ENCODE peak calls at places on chromosomes 16 and 17, in ten cellular contexts. E is left ventricle myocardium inferior, S is cardiac fibroblast, R is GM06990, U is lower leg skin, Z is fibroblast of pulmonary artery, A is spleen, L is H1, N is adrenal gland, B is psoas muscle. C is an unnamed sample.

GRCh38 chr17:77837917-77838316 is 120.6 kb upstream of the TNRC6C start:
- DNase-seq in E (no peak), S (no peak), R (no peak), U (no peak), Z (no peak), A (peak; percentile 65), L (no peak), N (no peak), B (no peak), C (no peak)

GRCh38 chr16:19879241-19879792 is 5.3 kb downstream of the GPRC5B start:
- DNase-seq in E (peak; percentile 29), S (no peak), R (no peak), U (peak; percentile 22), Z (peak; percentile 20), A (no peak), L (peak; percentile 56), N (no peak), B (no peak), C (peak; percentile 23)

GRCh38 chr17:39688475-39688835 is 598 bp upstream of the PGAP3 start:
- DNase-seq in E (no peak), S (peak; percentile 20), R (no peak), U (no peak), Z (no peak), A (no peak), L (peak; percentile 56), N (no peak), B (no peak), C (peak; percentile 13)

GRCh38 chr17:81291662-81292061 is 3.4 kb downstream of the SLC38A10 start:
- DNase-seq in E (peak; percentile 67), S (peak; percentile 69), R (peak; percentile 73), U (peak; percentile 63), Z (peak; percentile 59), A (peak; percentile 91), L (peak; percentile 81), N (peak; percentile 75), B (peak; percentile 74), C (peak; percentile 61)

GRCh38 chr16:23081675-23082119 is 67.6 kb downstream of the USP31 start:
- DNase-seq in E (no peak), S (peak; percentile 85), R (no peak), U (no peak), Z (peak; percentile 66), A (no peak), L (no peak), N (no peak), B (no peak), C (peak; percentile 76)

GRCh38 chr17:78890111-78890897 is 12.7 kb downstream of the CEP295NL start:
- DNase-seq in E (peak; percentile 60), S (no peak), R (peak; percentile 82), U (peak; percentile 68), Z (no peak), A (peak; percentile 94), L (no peak), N (no peak), B (peak; percentile 54), C (no peak)

GRCh38 chr16:12449795-12450194 is 353.9 kb downstream of the CPPED1 start:
- DNase-seq in E (no peak), S (peak; percentile 64), R (no peak), U (no peak), Z (no peak), A (no peak), L (no peak), N (no peak), B (no peak), C (no peak)

GRCh38 chr16:25707982-25708583 is 16.3 kb downstream of the HS3ST4 start:
- DNase-seq in E (no peak), S (peak; percentile 26), R (no peak), U (no peak), Z (peak; percentile 3), A (no peak), L (peak; percentile 55), N (no peak), B (no peak), C (peak; percentile 0)

GRCh38 chr16:66517586-66518263 is 32.2 kb downstream of the TK2 start:
- DNase-seq in E (peak; percentile 50), S (no peak), R (no peak), U (no peak), Z (no peak), A (no peak), L (no peak), N (peak; percentile 35), B (no peak), C (no peak)

GRCh38 chr16:56910654-56911539 is 21.0 kb upstream of the HERPUD1 start:
- DNase-seq in E (no peak), S (peak; percentile 96), R (no peak), U (no peak), Z (peak; percentile 96), A (no peak), L (no peak), N (no peak), B (no peak), C (peak; percentile 91)

GRCh38 chr16:56911771-56912541 is 20.0 kb upstream of the HERPUD1 start:
- DNase-seq in E (peak; percentile 23), S (peak; percentile 82), R (peak; percentile 78), U (peak; percentile 39), Z (peak; percentile 84), A (peak; percentile 89), L (no peak), N (no peak), B (peak; percentile 39), C (peak; percentile 64)

GRCh38 chr16:56910114-56910511 is 21.8 kb upstream of the HERPUD1 start:
- DNase-seq in E (no peak), S (peak; percentile 52), R (no peak), U (no peak), Z (peak; percentile 17), A (no peak), L (no peak), N (no peak), B (no peak), C (no peak)

GRCh38 chr16:56907401-56907800 is 24.5 kb upstream of the HERPUD1 start:
- DNase-seq in E (no peak), S (no peak), R (no peak), U (no peak), Z (no peak), A (no peak), L (no peak), N (no peak), B (no peak), C (no peak)

GRCh38 chr16:56909484-56910113 is 22.3 kb upstream of the HERPUD1 start:
- DNase-seq in E (no peak), S (no peak), R (no peak), U (no peak), Z (peak; percentile 18), A (no peak), L (no peak), N (no peak), B (no peak), C (peak; percentile 54)
- TF ChIP-seq CTCF in E (no peak), S (no peak), R (no peak), U (no peak), Z (no peak), A (no peak), L (no peak), N (no peak), B (no peak), C (peak; percentile 18)

DNA sequence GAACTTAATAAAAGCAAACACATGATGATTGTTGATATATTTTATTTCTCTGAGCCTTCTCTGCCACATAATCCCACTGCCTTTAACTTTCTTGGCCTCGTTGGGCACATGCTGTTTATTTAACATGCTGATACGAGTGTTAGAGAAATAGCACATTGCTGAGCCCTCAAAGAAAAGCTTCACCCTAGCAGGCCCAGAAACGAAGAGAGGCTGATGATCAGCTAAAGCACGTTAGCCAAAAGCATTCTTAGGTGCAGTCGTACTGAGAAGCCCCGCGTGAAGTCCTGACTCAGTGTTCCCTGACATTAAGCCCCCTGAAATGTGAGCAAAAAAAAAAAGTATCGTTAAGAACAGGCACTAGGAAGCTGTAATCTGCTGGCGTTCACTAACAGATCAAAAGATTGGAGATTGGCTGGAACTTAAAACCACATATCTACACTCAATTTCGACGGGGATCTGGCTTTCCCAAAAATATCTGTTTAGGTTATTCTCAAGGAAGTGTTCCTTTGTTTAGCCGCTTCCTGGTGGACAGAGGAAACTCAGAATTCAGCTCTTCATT is 122.7 kb downstream of the CCDC182 start:
- DNase-seq in E (no peak), S (no peak), R (no peak), U (no peak), Z (no peak), A (no peak), L (no peak), N (no peak), B (no peak), C (no peak)
- H3K4me3 ChIP-seq in E (peak overlapping the region; percentile 21), S (no peak overlapping the region), R (no peak overlapping the region), U (no peak overlapping the region), Z (no peak overlapping the region), A (no peak overlapping the region), L (no peak overlapping the region), N (no peak overlapping the region), B (no peak overlapping the region), C (no peak overlapping the region)

GRCh38 chr17:68431661-68432071 is 25.6 kb downstream of the WIPI1 start:
- DNase-seq in E (no peak), S (peak; percentile 50), R (no peak), U (no peak), Z (peak; percentile 50), A (peak; percentile 51), L (peak; percentile 57), N (no peak), B (no peak), C (no peak)
- TF ChIP-seq CTCF in E (peak; percentile 32), S (peak; percentile 10), R (peak; percentile 56), U (no peak), Z (peak; percentile 34), A (no peak), L (peak; percentile 62), N (peak; percentile 50), B (no peak), C (peak; percentile 7)

GRCh38 chr16:81971853-81972252 is 39.4 kb downstream of the SDR42E1 start:
- DNase-seq in E (no peak), S (no peak), R (no peak), U (no peak), Z (no peak), A (no peak), L (no peak), N (no peak), B (no peak), C (no peak)
- H3K4me3 ChIP-seq in E (no peak overlapping the region), S (no peak overlapping the region), R (no peak overlapping the region), U (no peak overlapping the region), Z (no peak overlapping the region), A (no peak overlapping the region), L (no peak overlapping the region), N (no peak overlapping the region), B (no peak overlapping the region), C (no peak overlapping the region)

GRCh38 chr17:9839433-9839832 is 13.7 kb downstream of the GLP2R start:
- DNase-seq in E (no peak), S (no peak), R (no peak), U (no peak), Z (no peak), A (no peak), L (no peak), N (no peak), B (no peak), C (no peak)
- TF ChIP-seq CTCF in E (peak; percentile 15), S (no peak), R (no peak), U (no peak), Z (peak; percentile 4), A (no peak), L (peak; percentile 54), N (no peak), B (no peak), C (no peak)

C was measured in fibroblast of the aortic adventitia.